ENCODE peak calls at places on chromosomes 16 and 17, in nine cellular contexts. L is stimulated activated CD4-positive, alpha-beta T cell treated with anti-CD3 and anti-CD28 coated beads, Interleukin-4, amount 100 ng/mL, for 1 hour; W is activated CD4-positive, alpha-beta T cell treated with anti-CD3 and anti-CD28 coated beads, Interleukin-2, amount 10 ng/mL, durations not matched to agents 7 days and 5 days; Y is H7; F is myocyte; C is T-helper 9 cell; P is neuronal stem cell; B is EH; T is NCI-H460. X is an unnamed sample.

GRCh38 chr16:660459-661183 is 7.3 kb upstream of the RHOT2 start:
- DNase-seq in L (peak), W (peak), Y (peak), F (peak), C (peak), P (peak), B (peak), T (peak), X (peak)

GRCh38 chr17:47838636-47839035 is 2.4 kb downstream of the SCRN2 start:
- DNase-seq in L (no peak), W (no peak), Y (no peak), F (no peak), C (no peak), P (no peak), B (no peak), T (no peak), X (no peak)

GRCh38 chr17:67165201-67165600 is 79.8 kb downstream of the HELZ start:
- DNase-seq in L (no peak), W (no peak), Y (no peak), F (no peak), C (no peak), P (no peak), B (no peak), T (no peak), X (no peak)

GRCh38 chr16:80210787-80211186 is 330.0 kb upstream of the DYNLRB2 start:
- DNase-seq in L (no peak), W (no peak), Y (no peak), F (no peak), C (no peak), P (no peak), B (no peak), T (no peak), X (no peak)

GRCh38 chr17:4573682-4574081 is 10.6 kb upstream of the SMTNL2 start:
- DNase-seq in L (peak), W (peak), Y (no peak), F (peak), C (peak), P (no peak), B (no peak), T (no peak), X (no peak)

GRCh38 chr17:7336240-7337175 is at the start of gene ACAP1:
- DNase-seq in L (peak), W (peak), Y (peak), F (no peak), C (peak), P (no peak), B (no peak), T (no peak), X (no peak)

GRCh38 chr16:60203525-60204124 is 1469.5 kb upstream of the GOT2 start:
- DNase-seq in L (no peak), W (no peak), Y (peak), F (peak), C (no peak), P (no peak), B (peak), T (peak), X (peak)

GRCh38 chr17:40218740-40219072 is 398 bp upstream of the WIPF2 start:
- DNase-seq in L (peak), W (peak), Y (peak), F (peak), C (peak), P (peak), B (peak), T (peak), X (peak)

GRCh38 chr16:82329504-82330192 is 159.6 kb upstream of the MPHOSPH6 start:
- DNase-seq in L (no peak), W (no peak), Y (no peak), F (no peak), C (no peak), P (no peak), B (no peak), T (no peak), X (no peak)

GRCh38 chr17:7842950-7843535 is 9.0 kb downstream of the KDM6B start:
- DNase-seq in L (peak), W (no peak), Y (peak), F (peak), C (peak), P (no peak), B (peak), T (peak), X (no peak)

X was measured in LHCN-M2.